ENCODE peak calls at places on chromosomes 6 and 20, in six cellular contexts. K is type B pancreatic cell; D is NCI-H1092 treated with DMSO at 0.1 percent for 48 hours; I is stimulated activated CD8-positive, alpha-beta memory T cell treated with anti-CD3 and anti-CD28 coated beads, Interleukin-4, amount 100 ng/mL, for 1 hour; L is nucleus accumbens; O is activated CD4-positive, alpha-beta T cell treated with anti-CD3 and anti-CD28 coated beads, Interleukin-2, amount 10 ng/mL, durations not matched to agents 24 days and 14 days. Q is an unnamed sample.
A peak's percentile ranks its signal among the peaks of the same experiment; 100 is the strongest.

GRCh38 chr6:34583461-34583860 is 27.3 kb upstream of the SPDEF start:
- DNase-seq in K (no peak), D (no peak), I (no peak), L (no peak), O (peak; percentile 66), Q (peak; percentile 67)

GRCh38 chr6:157989541-157990289 is 8.1 kb downstream of the SYNJ2 start:
- DNase-seq in K (no peak), D (peak; percentile 82), I (no peak), L (peak; percentile 57), O (no peak), Q (no peak)

GRCh38 chr20:51596656-51597388 is 54.3 kb upstream of the NFATC2 start:
- DNase-seq in K (no peak), D (no peak), I (no peak), L (no peak), O (no peak), Q (no peak)

GRCh38 chr6:30884521-30885480 is 482 bp downstream of the DDR1 start:
- DNase-seq in K (no peak), D (peak; percentile 2), I (no peak), L (peak; percentile 79), O (peak; percentile 84), Q (peak; percentile 72)

GRCh38 chr20:38829296-38829875 is 23.9 kb downstream of the PPP1R16B start:
- DNase-seq in K (no peak), D (no peak), I (no peak), L (no peak), O (no peak), Q (no peak)

GRCh38 chr6:39452306-39452705 is 129.8 kb upstream of the KCNK16 start:
- DNase-seq in K (no peak), D (no peak), I (no peak), L (no peak), O (peak; percentile 16), Q (no peak)

GRCh38 chr6:14060971-14061370 is 56.6 kb upstream of the CD83 start:
- DNase-seq in K (no peak), D (no peak), I (no peak), L (no peak), O (no peak), Q (peak; percentile 62)

GRCh38 chr20:14291502-14291901 is 45.9 kb downstream of the FLRT3 start:
- DNase-seq in K (no peak), D (no peak), I (no peak), L (no peak), O (no peak), Q (no peak)

GRCh38 chr20:1800777-1801176 is 94.4 kb upstream of the SIRPA start:
- DNase-seq in K (no peak), D (no peak), I (no peak), L (no peak), O (no peak), Q (no peak)

GRCh38 chr6:36624461-36625160 is 30.4 kb downstream of the SRSF3 start:
- DNase-seq in K (no peak), D (no peak), I (no peak), L (no peak), O (no peak), Q (no peak)

GRCh38 chr20:13868331-13868730 is 83.5 kb downstream of the NDUFAF5 start:
- DNase-seq in K (no peak), D (no peak), I (no peak), L (no peak), O (no peak), Q (no peak)